ENCODE peak calls at places on chromosomes 16 and 17, in four cellular contexts. N, H, Y and Q are unnamed samples.
A peak's percentile ranks its signal among the peaks of the same experiment; 100 is the strongest.

GRCh38 chr17:6894206-6894528 is 62.6 kb upstream of the TEKT1 start:
- DNase-seq in Y (peak; percentile 63), N (peak; percentile 44), H (no peak), Q (peak; percentile 75)

GRCh38 chr17:78933025-78933958 is 8.1 kb upstream of the TIMP2 start:
- DNase-seq in Y (peak; percentile 47), H (peak; percentile 99), N (no peak), Q (peak; percentile 53)

GRCh38 chr17:71760062-71760720 is 360.6 kb upstream of the SOX9 start:
- DNase-seq in Y (no peak), N (no peak), H (peak; percentile 23), Q (no peak)

GRCh38 chr17:35063514-35064223 is at the start of gene RFFL:
- DNase-seq in H (peak; percentile 100), N (peak; percentile 58), Y (peak; percentile 97), Q (peak; percentile 97)

GRCh38 chr17:45231481-45232116 is 9.9 kb downstream of the FMNL1 start:
- DNase-seq in Y (peak; percentile 44), H (no peak), N (no peak), Q (peak; percentile 54)

GRCh38 chr16:79081292-79082066 is 519.1 kb downstream of the MAF start:
- DNase-seq in Y (no peak), H (no peak), N (no peak), Q (no peak)

GRCh38 chr16:17970816-17971291 is 365.7 kb downstream of the NPIPA8 start:
- DNase-seq in Y (no peak), H (no peak), N (no peak), Q (no peak)

GRCh38 chr17:7356072-7356549 is 1.2 kb downstream of the TMEM95 start:
- DNase-seq in Y (peak; percentile 91), N (peak; percentile 76), H (peak; percentile 57), Q (peak; percentile 93)

GRCh38 chr17:78664476-78665384 is 87.5 kb upstream of the DNAH17 start:
- DNase-seq in N (no peak), Y (no peak), H (peak; percentile 40), Q (no peak)

GRCh38 chr17:1203967-1204291 is 24.1 kb upstream of the ABR start:
- DNase-seq in Y (no peak), H (no peak), N (no peak), Q (no peak)

GRCh38 chr16:75320435-75320834 is 69.0 kb upstream of the BCAR1 start:
- DNase-seq in Y (no peak), H (no peak), N (peak; percentile 30), Q (no peak)

GRCh38 chr16:70717817-70718216 is 32.0 kb upstream of the MTSS2 start:
- DNase-seq in Y (no peak), N (no peak), H (peak; percentile 46), Q (no peak)

GRCh38 chr16:50562657-50563056 is 14.5 kb downstream of the NKD1 start:
- DNase-seq in N (no peak), H (no peak), Y (no peak), Q (no peak)

GRCh38 chr17:55699178-55699865 is 23.3 kb downstream of the TMEM100 start:
- DNase-seq in N (no peak), Y (no peak), H (no peak), Q (no peak)

GRCh38 chr17:48679385-48680096 is 42.8 kb downstream of the PRAC1 start:
- DNase-seq in H (no peak), Y (no peak), N (no peak), Q (no peak)

GRCh38 chr17:35170968-35171771 is 23.0 kb downstream of the SLC35G3 start:
- DNase-seq in Y (no peak), N (no peak), H (peak; percentile 17), Q (no peak)

GRCh38 chr16:19707699-19708497 is 10.1 kb downstream of the KNOP1 start:
- DNase-seq in N (no peak), H (no peak), Y (no peak), Q (no peak)

GRCh38 chr17:72296456-72296855 is 175.6 kb downstream of the SOX9 start:
- DNase-seq in Y (no peak), N (no peak), H (peak; percentile 34), Q (no peak)

GRCh38 chr17:29583324-29584248 is 5.9 kb downstream of the GIT1 start:
- DNase-seq in Y (no peak), H (no peak), N (no peak), Q (no peak)

GRCh38 chr17:18967806-18968744 is 16.1 kb downstream of the SLC5A10 start:
- DNase-seq in N (no peak), Y (no peak), H (no peak), Q (peak; percentile 76)

GRCh38 chr17:17141860-17142552 is 64.1 kb downstream of the PLD6 start:
- DNase-seq in N (peak; percentile 38), H (peak; percentile 47), Y (peak; percentile 63), Q (peak; percentile 72)

GRCh38 chr17:57048096-57048495 is 37.0 kb upstream of the AKAP1 start:
- DNase-seq in N (no peak), H (no peak), Y (no peak), Q (no peak)

GRCh38 chr16:84617068-84617630 is 729 bp downstream of the COTL1 start:
- DNase-seq in H (no peak), N (no peak), Y (peak; percentile 74), Q (no peak)

GRCh38 chr16:56828641-56829040 is 36.4 kb upstream of the SLC12A3 start:
- DNase-seq in N (no peak), Y (no peak), H (no peak), Q (no peak)

GRCh38 chr16:25692734-25693508 is 1.2 kb downstream of the HS3ST4 start:
- DNase-seq in Y (no peak), N (peak; percentile 31), H (no peak), Q (peak; percentile 63)

GRCh38 chr17:70111201-70111600 is 36.2 kb downstream of the KCNJ16 start:
- DNase-seq in Y (no peak), H (no peak), N (no peak), Q (no peak)

GRCh38 chr16:7990864-7991263 is 599.4 kb downstream of the TMEM114 start:
- DNase-seq in H (no peak), Y (no peak), N (no peak), Q (no peak)

GRCh38 chr16:67967956-67968439 is 439 bp downstream of the SLC12A4 start:
- DNase-seq in N (peak; percentile 32), Y (peak; percentile 42), H (no peak), Q (peak; percentile 49)

GRCh38 chr16:64184156-64184555 is 937.7 kb downstream of the CDH11 start:
- DNase-seq in H (peak; percentile 12), Y (no peak), N (no peak), Q (no peak)

GRCh38 chr17:3802461-3803307 is 1.7 kb upstream of the ITGAE start:
- DNase-seq in H (peak; percentile 97), Y (no peak), N (no peak), Q (no peak)

GRCh38 chr17:31469959-31470358 is 78.5 kb downstream of the RAB11FIP4 start:
- DNase-seq in Y (no peak), H (no peak), N (no peak), Q (peak; percentile 54)

GRCh38 chr16:84751947-84752346 is 52.1 kb downstream of the USP10 start:
- DNase-seq in Y (peak; percentile 58), N (no peak), H (no peak), Q (no peak)

GRCh38 chr16:89187337-89188063 is 12.8 kb downstream of the SLC22A31 start:
- DNase-seq in N (no peak), Y (peak; percentile 43), H (peak; percentile 54), Q (no peak)

GRCh38 chr16:82263456-82264159 is 93.6 kb upstream of the MPHOSPH6 start:
- DNase-seq in N (peak; percentile 65), Y (peak; percentile 70), H (peak; percentile 15), Q (peak; percentile 67)

GRCh38 chr16:87044031-87044380 is 273.2 kb downstream of the C16orf95 start:
- DNase-seq in H (no peak), Y (no peak), N (no peak), Q (no peak)